ENCODE peak calls at places on chromosomes 11 and 22, in four cellular contexts. E is ovary, P is lower leg skin, M is A549. Y is an unnamed sample.

GRCh38 chr22:20583471-20583922 is 76.1 kb downstream of the MED15 start:
- DNase-seq in M (peak), P (no peak), E (no peak), Y (no peak)

GRCh38 chr11:14422814-14423182 is 63.8 kb upstream of the RRAS2 start:
- DNase-seq in M (no peak), E (no peak), P (no peak), Y (peak)

GRCh38 chr11:129377739-129378138 is 2.1 kb downstream of the BARX2 start:
- DNase-seq in E (no peak), M (no peak), P (no peak), Y (no peak)

GRCh38 chr11:36268337-36268931 is 20.8 kb downstream of the COMMD9 start:
- DNase-seq in E (no peak), M (no peak), P (no peak), Y (no peak)

GRCh38 chr11:131845255-131845654 is 474.8 kb downstream of the NTM start:
- DNase-seq in P (no peak), M (no peak), E (no peak), Y (no peak)

GRCh38 chr11:127338380-127339259 is 338.1 kb upstream of the KIRREL3 start:
- DNase-seq in E (no peak), P (no peak), M (no peak), Y (no peak)

GRCh38 chr22:20437253-20438065 is at the start of gene SCARF2:
- DNase-seq in P (no peak), E (peak), M (no peak), Y (peak)

GRCh38 chr11:86702387-86702983 is 30.1 kb upstream of the ME3 start:
- DNase-seq in M (no peak), P (peak), E (no peak), Y (no peak)

GRCh38 chr11:130689222-130689908 is 226.9 kb downstream of the SNX19 start:
- DNase-seq in E (no peak), M (no peak), P (no peak), Y (peak)

GRCh38 chr11:102836290-102836875 is 7.0 kb downstream of the MMP3 start:
- DNase-seq in M (no peak), E (no peak), P (no peak), Y (peak)

GRCh38 chr11:27592111-27592780 is 85.7 kb upstream of the LIN7C start:
- DNase-seq in P (no peak), M (no peak), E (no peak), Y (peak)

GRCh38 chr22:38070250-38070921 is 13.2 kb downstream of the PICK1 start:
- DNase-seq in M (no peak), E (no peak), P (no peak), Y (no peak)

GRCh38 chr11:96111308-96111707 is 187.4 kb upstream of the MTMR2 start:
- DNase-seq in E (no peak), P (no peak), M (no peak), Y (no peak)

GRCh38 chr11:62179995-62180394 is 10.0 kb upstream of the SCGB1D1 start:
- DNase-seq in P (no peak), M (no peak), E (no peak), Y (no peak)

GRCh38 chr11:44766112-44766971 is 39.6 kb downstream of the TSPAN18 start:
- DNase-seq in E (peak), M (no peak), P (no peak), Y (peak)

GRCh38 chr11:69359735-69360470 is 65.9 kb downstream of the MYEOV start:
- DNase-seq in E (no peak), P (peak), M (no peak), Y (peak)

GRCh38 chr22:47369020-47369419 is 606.6 kb downstream of the TBC1D22A start:
- DNase-seq in P (no peak), M (no peak), E (no peak), Y (no peak)

GRCh38 chr22:27748355-27749168 is 53.0 kb downstream of the MN1 start:
- DNase-seq in M (no peak), E (peak), P (no peak), Y (peak)

GRCh38 chr11:36073411-36074203 is 129.7 kb downstream of the LDLRAD3 start:
- DNase-seq in E (peak), P (no peak), M (no peak), Y (peak)

GRCh38 chr11:100563541-100564280 is 123.4 kb upstream of the ARHGAP42 start:
- DNase-seq in E (no peak), P (no peak), M (no peak), Y (peak)

GRCh38 chr22:45435544-45436139 is 22.1 kb downstream of the RIBC2 start:
- DNase-seq in P (peak), M (peak), E (peak), Y (peak)

GRCh38 chr22:37331034-37331428 is 48.7 kb downstream of the CYTH4 start:
- DNase-seq in P (no peak), M (no peak), E (no peak), Y (peak)

GRCh38 chr22:19828035-19828401 is 26.7 kb downstream of the GNB1L start:
- DNase-seq in P (no peak), E (no peak), M (no peak), Y (no peak)

GRCh38 chr11:104332110-104332509 is 168.2 kb upstream of the PDGFD start:
- DNase-seq in M (peak), E (no peak), P (no peak), Y (peak)

GRCh38 chr11:45154276-45154675 is 7.8 kb downstream of the PRDM11 start:
- DNase-seq in E (no peak), P (no peak), M (no peak), Y (no peak)

GRCh38 chr11:62573006-62573591 is 592 bp downstream of the EEF1G start:
- DNase-seq in P (no peak), M (no peak), E (no peak), Y (peak)

GRCh38 chr11:133927690-133928627 is 28.8 kb downstream of the IGSF9B start:
- DNase-seq in P (peak), M (peak), E (peak), Y (peak)

GRCh38 chr11:26580929-26581328 is 8.9 kb upstream of the MUC15 start:
- DNase-seq in M (peak), P (no peak), E (no peak), Y (peak)

GRCh38 chr11:47916361-47916841 is 64.0 kb upstream of the PTPRJ start:
- DNase-seq in M (no peak), E (peak), P (no peak), Y (peak)

GRCh38 chr11:74566386-74566960 is 25.9 kb upstream of the POLD3 start:
- DNase-seq in E (no peak), M (no peak), P (no peak), Y (no peak)

GRCh38 chr11:78030429-78031325 is 7.6 kb upstream of the KCTD14 start:
- DNase-seq in E (no peak), P (no peak), M (peak), Y (peak)

GRCh38 chr11:93570759-93571413 is 27.7 kb upstream of the SMCO4 start:
- DNase-seq in P (no peak), M (peak), E (no peak), Y (peak)

GRCh38 chr22:25174888-25175411 is 24.7 kb upstream of the CRYBB3 start:
- DNase-seq in M (no peak), E (no peak), P (no peak), Y (no peak)

GRCh38 chr11:74729397-74729796 is 1.8 kb downstream of the CHRDL2 start:
- DNase-seq in E (no peak), M (no peak), P (no peak), Y (no peak)

GRCh38 chr22:23175817-23176644 is 4.3 kb upstream of the BCR start:
- DNase-seq in M (no peak), E (no peak), P (no peak), Y (no peak)

GRCh38 chr22:33018232-33018864 is 39.8 kb downstream of the SYN3 start:
- DNase-seq in M (peak), E (no peak), P (no peak), Y (peak)

GRCh38 chr11:119081682-119082081 is 3.0 kb upstream of the HMBS start:
- DNase-seq in M (no peak), E (no peak), P (no peak), Y (no peak)
- H3K4me3 ChIP-seq in M (no peak), E (no peak), P (no peak), Y (no peak)

GRCh38 chr22:41564563-41564962 is 3.8 kb downstream of the CSDC2 start:
- DNase-seq in E (no peak), M (no peak), P (no peak), Y (peak)

GRCh38 chr22:41562461-41562860 is 1.7 kb downstream of the CSDC2 start:
- DNase-seq in P (no peak), M (no peak), E (no peak), Y (no peak)

GRCh38 chr22:41561788-41562187 is 978 bp downstream of the CSDC2 start:
- DNase-seq in E (no peak), M (no peak), P (no peak), Y (no peak)

GRCh38 chr22:41561335-41561734 is 525 bp downstream of the CSDC2 start:
- DNase-seq in M (no peak), P (no peak), E (no peak), Y (peak)

DNA sequence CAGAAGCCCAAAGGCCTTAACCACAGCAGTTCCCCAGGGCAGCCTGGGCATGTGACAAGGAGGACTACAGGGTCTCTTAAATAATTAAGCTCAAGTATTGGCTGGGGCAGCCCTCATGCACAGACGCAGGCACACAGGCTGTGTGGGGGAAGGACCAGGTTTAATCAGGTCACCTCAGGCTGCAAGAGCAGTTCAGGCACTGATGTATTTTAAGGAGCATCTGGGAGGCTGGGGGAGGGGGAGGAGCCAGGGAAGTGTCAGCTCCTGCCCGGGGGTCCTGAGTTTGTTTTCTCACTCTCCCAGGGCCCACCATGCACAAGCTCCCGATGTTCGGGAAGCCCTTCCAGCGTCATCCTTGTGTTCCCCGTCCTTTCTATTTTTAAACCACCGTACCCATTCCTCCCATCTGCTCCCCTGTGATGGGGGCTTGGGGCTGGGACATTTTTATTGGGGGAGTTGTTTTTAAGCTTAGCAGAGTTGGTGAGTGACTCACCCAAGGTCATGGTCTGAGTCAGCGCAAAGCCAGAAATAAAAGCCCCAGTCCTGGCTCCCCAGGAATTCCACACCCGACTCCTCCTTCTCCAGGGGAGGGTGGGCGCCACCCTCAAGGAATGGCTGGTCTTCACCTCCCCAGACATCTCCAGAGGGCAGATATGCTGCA is 2.4 kb downstream of the CSDC2 start:
- DNase-seq in P (no peak), E (peak), M (peak), Y (peak)
- H3K4me3 ChIP-seq in P (no peak), E (peak), M (no peak), Y (peak)

GRCh38 chr22:28986366-28986765 is 75.3 kb downstream of the C22orf31 start:
- DNase-seq in M (no peak), P (no peak), E (no peak), Y (peak)

GRCh38 chr22:28983190-28983589 is 78.4 kb downstream of the C22orf31 start:
- DNase-seq in M (no peak), E (no peak), P (no peak), Y (no peak)

GRCh38 chr22:28984482-28985158 is 77.0 kb downstream of the C22orf31 start:
- DNase-seq in E (no peak), P (no peak), M (no peak), Y (no peak)

GRCh38 chr22:28983788-28984441 is 77.7 kb downstream of the C22orf31 start:
- DNase-seq in P (no peak), M (no peak), E (no peak), Y (peak)

GRCh38 chr22:28985581-28986290 is 75.9 kb downstream of the C22orf31 start:
- DNase-seq in E (no peak), P (no peak), M (no peak), Y (no peak)
- H3K4me3 ChIP-seq in E (no peak), P (no peak), M (no peak), Y (no peak)

DNA sequence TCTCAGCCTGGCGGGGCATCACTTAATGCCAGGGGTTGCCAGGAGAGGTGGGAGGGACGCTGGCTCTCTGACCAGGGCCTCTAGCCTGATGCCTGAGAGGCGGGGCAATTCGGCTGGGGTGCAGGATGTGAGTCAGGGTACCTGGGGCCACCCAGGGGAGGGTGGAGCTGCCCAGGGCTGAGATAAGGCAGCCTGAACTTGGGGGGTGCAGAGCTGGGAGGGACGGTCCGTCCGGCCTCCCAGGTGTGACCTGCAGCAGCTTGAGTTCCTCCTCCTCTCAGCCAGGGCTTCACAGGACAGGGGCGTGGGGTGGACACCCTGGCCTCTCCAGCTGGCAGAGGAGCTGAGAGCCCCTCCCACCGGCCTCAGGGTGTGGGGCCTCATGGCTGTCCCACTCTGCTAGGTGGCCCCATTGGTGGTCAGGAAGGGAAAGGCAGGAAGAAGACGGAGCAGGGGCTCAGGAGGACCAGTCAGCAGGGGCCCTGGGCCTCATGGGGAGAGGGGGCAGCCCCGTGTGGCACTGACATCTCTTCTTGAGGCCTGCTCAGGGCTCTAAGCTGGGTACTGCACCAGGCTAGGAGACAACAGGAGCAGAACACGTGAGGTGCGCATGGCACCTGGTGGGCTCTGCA is 942 bp upstream of the RPS6KA4 start:
- DNase-seq in M (peak), E (no peak), P (no peak), Y (no peak)
- H3K4me3 ChIP-seq in M (peak), E (peak), P (no peak), Y (peak)

DNA sequence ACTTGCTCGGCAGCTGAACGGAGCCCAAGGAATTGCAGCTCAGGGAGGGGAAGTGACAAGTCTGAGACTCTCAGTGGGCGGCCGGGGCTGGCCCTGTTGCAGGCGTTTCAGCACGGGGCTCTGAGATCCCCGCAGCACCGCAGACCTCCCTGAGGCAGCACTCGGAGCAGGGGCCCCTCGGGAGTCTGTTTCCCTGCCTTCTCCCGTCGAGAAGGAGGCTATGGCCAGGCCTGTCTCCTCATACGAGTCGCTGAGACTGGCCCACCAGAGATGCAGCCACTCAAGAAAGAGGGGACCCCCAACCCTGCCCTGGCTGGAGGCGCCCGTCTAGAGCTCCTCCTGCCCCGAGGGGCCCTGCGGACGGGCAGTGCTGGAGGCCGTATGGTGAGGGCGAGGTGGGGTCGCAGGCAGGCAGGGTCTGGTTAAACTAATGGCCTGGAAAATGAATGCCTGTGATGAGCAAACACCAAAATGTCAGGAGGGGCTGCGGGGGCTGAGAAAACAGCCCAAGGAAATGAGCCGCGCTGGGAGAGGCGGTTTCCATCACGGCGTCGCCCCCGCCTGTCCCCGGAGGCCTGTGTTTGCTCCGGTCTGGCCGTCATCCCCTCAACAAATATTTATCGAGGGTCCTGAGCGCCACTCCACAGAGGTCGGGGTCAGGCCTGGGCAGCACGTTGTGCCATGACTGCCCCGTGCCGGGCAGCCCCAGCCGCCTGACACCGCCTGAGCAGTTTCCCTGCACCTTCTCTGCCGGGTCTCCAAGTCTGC is 9.3 kb downstream of the TSSC4 start:
- DNase-seq in M (no peak), P (no peak), E (no peak), Y (peak)
- H3K4me3 ChIP-seq in M (no peak), P (no peak), E (no peak), Y (no peak)

DNA sequence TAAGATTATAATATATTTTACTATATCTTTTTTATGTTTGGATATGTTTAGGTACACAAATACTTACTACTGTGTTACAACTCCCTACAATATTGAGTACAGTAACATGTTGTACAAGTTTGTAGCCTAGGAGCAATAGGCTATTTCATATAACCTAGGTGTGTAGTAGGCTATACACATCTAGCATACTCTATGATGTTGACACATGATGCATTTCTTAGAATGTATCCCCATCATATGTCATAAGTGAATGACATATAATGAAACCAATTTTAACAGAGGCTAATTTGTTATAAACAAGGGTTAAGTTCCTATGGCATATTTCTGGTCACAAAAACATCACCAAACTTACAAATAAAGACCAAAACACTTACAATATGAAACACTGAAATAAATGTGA is 86.5 kb upstream of the RRM1 start:
- DNase-seq in M (no peak), E (no peak), P (no peak), Y (no peak)
- H3K4me3 ChIP-seq in M (no peak), E (no peak), P (no peak), Y (no peak)

DNA sequence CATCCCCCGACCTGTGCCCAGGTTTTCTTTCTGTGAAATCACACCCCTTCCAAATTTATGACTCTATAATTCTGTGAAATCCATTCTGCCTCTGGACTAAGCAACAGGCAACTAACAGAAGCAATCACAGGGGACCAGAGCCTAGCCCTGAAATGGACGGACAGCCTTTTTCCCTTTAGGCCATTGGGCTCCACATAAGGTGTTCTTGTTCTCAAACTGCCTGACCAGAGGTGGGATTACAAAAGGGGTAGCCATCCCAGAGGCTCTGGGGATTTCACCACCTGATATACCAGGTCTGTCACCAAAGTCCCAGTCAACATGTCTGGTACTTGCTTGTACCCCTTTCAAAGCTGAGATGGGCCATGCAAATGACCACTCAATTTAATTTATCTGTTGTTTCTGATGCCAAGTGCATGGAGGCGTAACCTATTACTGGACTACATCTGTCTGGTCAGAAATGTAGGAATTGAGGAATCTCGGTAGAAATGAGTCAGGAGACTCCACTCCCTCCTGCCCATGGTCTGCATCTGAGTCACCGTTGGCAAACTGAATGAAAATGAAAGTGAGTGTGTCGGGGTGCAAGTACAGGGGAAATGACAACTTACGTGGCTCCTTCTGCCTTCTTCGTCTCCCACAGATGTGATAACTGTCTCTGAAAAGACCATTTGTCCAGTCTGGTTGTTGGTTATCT is 10.2 kb downstream of the DKK3 start:
- DNase-seq in E (no peak), M (peak), P (no peak), Y (peak)
- H3K4me3 ChIP-seq in E (no peak), M (peak), P (no peak), Y (peak)

GRCh38 chr22:43228330-43228729 is 41.4 kb upstream of the TTLL12 start:
- DNase-seq in P (no peak), M (peak), E (no peak), Y (peak)
- H3K4me3 ChIP-seq in P (no peak), M (no peak), E (no peak), Y (no peak)

GRCh38 chr22:50676211-50676636 is 3.6 kb downstream of the SHANK3 start:
- DNase-seq in M (no peak), P (no peak), E (no peak), Y (no peak)
- H3K4me3 ChIP-seq in M (no peak), P (no peak), E (no peak), Y (no peak)

DNA sequence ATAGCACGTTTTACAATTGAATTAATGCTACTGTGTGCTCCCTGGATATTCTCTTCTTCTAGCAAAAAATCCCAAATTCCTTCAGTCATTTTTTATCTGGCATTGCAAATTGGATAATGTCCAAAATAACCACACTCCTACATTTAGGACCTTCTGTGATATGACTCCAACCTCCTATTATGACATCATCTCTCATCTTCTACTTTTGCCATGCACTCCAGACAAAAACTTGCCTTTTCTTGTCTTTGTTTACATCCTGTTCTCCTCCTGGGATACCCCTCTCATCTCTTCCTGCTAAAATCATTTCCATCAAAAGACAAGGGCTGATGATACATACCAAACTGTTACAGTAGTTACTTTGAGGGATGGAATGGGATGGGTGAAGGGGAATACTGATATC is 20.6 kb upstream of the TMEM218 start:
- DNase-seq in M (no peak), P (no peak), E (no peak), Y (no peak)
- H3K4me3 ChIP-seq in M (no peak), P (no peak), E (no peak), Y (no peak)